ENCODE peak calls at places on chromosomes 3 and 15, in four cellular contexts. One of them, this sample, is unnamed.

GRCh38 chr3:72036899-72037298 is 252.0 kb upstream of the PROK2 start:
- DNase-seq in RPMI7951: peak
- DNase-seq in activated T-cell treated with anti-CD3 and anti-CD28 coated beads for 1 hour: no peak
- DNase-seq in effector CD4-positive, alpha-beta T cell: no peak
- DNase-seq in this sample: no peak

GRCh38 chr3:56751056-56751455 is 50.7 kb downstream of the ARHGEF3 start:
- DNase-seq in effector CD4-positive, alpha-beta T cell: no peak
- DNase-seq in RPMI7951: no peak
- DNase-seq in activated T-cell treated with anti-CD3 and anti-CD28 coated beads for 1 hour: no peak
- DNase-seq in this sample: no peak

GRCh38 chr3:191008074-191008473 is 145.6 kb upstream of the GMNC start:
- DNase-seq in RPMI7951: no peak
- DNase-seq in activated T-cell treated with anti-CD3 and anti-CD28 coated beads for 1 hour: no peak
- DNase-seq in effector CD4-positive, alpha-beta T cell: no peak
- DNase-seq in this sample: no peak

GRCh38 chr3:112132088-112132487 is 960 bp downstream of the GCSAM start:
- DNase-seq in activated T-cell treated with anti-CD3 and anti-CD28 coated beads for 1 hour: no peak
- DNase-seq in RPMI7951: no peak
- DNase-seq in effector CD4-positive, alpha-beta T cell: no peak
- DNase-seq in this sample: no peak

GRCh38 chr15:69149803-69150202 is 10.6 kb upstream of the GLCE start:
- DNase-seq in RPMI7951: no peak
- DNase-seq in activated T-cell treated with anti-CD3 and anti-CD28 coated beads for 1 hour: no peak
- DNase-seq in effector CD4-positive, alpha-beta T cell: no peak
- DNase-seq in this sample: no peak

GRCh38 chr3:90011596-90011995 is 904.2 kb downstream of the EPHA3 start:
- DNase-seq in effector CD4-positive, alpha-beta T cell: no peak
- DNase-seq in RPMI7951: no peak
- DNase-seq in activated T-cell treated with anti-CD3 and anti-CD28 coated beads for 1 hour: no peak
- DNase-seq in this sample: no peak

GRCh38 chr3:56421205-56421604 is 47.1 kb downstream of the ERC2 start:
- DNase-seq in effector CD4-positive, alpha-beta T cell: no peak
- DNase-seq in activated T-cell treated with anti-CD3 and anti-CD28 coated beads for 1 hour: no peak
- DNase-seq in RPMI7951: no peak
- DNase-seq in this sample: no peak

GRCh38 chr3:170953736-170954135 is 45.3 kb upstream of the EIF5A2 start:
- DNase-seq in activated T-cell treated with anti-CD3 and anti-CD28 coated beads for 1 hour: no peak
- DNase-seq in effector CD4-positive, alpha-beta T cell: no peak
- DNase-seq in RPMI7951: no peak
- DNase-seq in this sample: no peak

This sample was measured in NCI-H1694.